ENCODE peak calls at places on chromosomes 13 and 19, in eight cellular contexts. U is cardiac muscle cell, I is lower leg skin, R is fibroblast of lung, D is stomach, N is retinal pigment epithelial cell, Z is mucosa of descending colon, P is AG10803. A is an unnamed sample.

GRCh38 chr19:14375582-14376291 is 5.5 kb upstream of the ADGRE5 start:
- DNase-seq in D (no peak), N (no peak), U (peak), I (no peak), R (no peak), Z (no peak), P (peak), A (peak)

GRCh38 chr13:52405767-52406494 is at the start of gene THSD1:
- DNase-seq in U (no peak), N (no peak), P (peak), I (peak), Z (peak), R (peak), D (peak), A (peak)

GRCh38 chr13:24135674-24136300 is 24.7 kb upstream of the SPATA13 start:
- DNase-seq in U (no peak), Z (no peak), D (no peak), R (peak), I (no peak), P (peak), N (peak), A (peak)

GRCh38 chr13:24050292-24050711 is 110.2 kb upstream of the SPATA13 start:
- DNase-seq in Z (peak), P (peak), I (no peak), N (no peak), U (no peak), R (peak), D (peak), A (peak)

GRCh38 chr13:60590775-60591174 is 193.8 kb downstream of the TDRD3 start:
- DNase-seq in Z (no peak), U (no peak), N (no peak), I (no peak), D (no peak), R (peak), P (peak), A (no peak)

GRCh38 chr19:17830567-17831418 is 9.5 kb upstream of the INSL3 start:
- DNase-seq in N (peak), I (peak), R (peak), D (peak), Z (peak), P (peak), U (peak), A (peak)

GRCh38 chr19:54189020-54189667 is at the start of gene MBOAT7:
- DNase-seq in Z (no peak), P (no peak), R (no peak), N (no peak), U (no peak), I (no peak), D (no peak), A (no peak)

GRCh38 chr13:48731957-48732569 is 78.3 kb downstream of the CYSLTR2 start:
- DNase-seq in N (no peak), R (no peak), I (no peak), D (peak), Z (peak), U (peak), P (peak), A (no peak)

GRCh38 chr19:33667141-33667540 is 45.4 kb downstream of the CHST8 start:
- DNase-seq in I (peak), P (no peak), Z (no peak), D (no peak), N (no peak), R (no peak), U (no peak), A (no peak)

GRCh38 chr13:114035583-114036501 is 62.0 kb upstream of the C13orf46 start:
- DNase-seq in Z (no peak), N (no peak), R (peak), D (no peak), I (no peak), U (peak), P (peak), A (peak)

GRCh38 chr13:57629821-57630235 is 1.7 kb upstream of the PCDH17 start:
- DNase-seq in U (peak), N (peak), P (peak), Z (peak), D (peak), I (peak), R (peak), A (peak)

GRCh38 chr19:3576696-3577443 is 4.1 kb downstream of the HMG20B start:
- DNase-seq in I (no peak), U (peak), R (peak), Z (peak), D (peak), N (peak), P (peak), A (peak)

GRCh38 chr19:37654833-37655688 is at the start of gene ZFP30:
- DNase-seq in R (peak), P (peak), Z (peak), I (peak), D (peak), N (peak), U (peak), A (peak)

GRCh38 chr19:38044267-38045111 is 137.5 kb downstream of the SIPA1L3 start:
- DNase-seq in I (no peak), N (no peak), Z (no peak), R (peak), U (no peak), P (no peak), D (no peak), A (peak)

GRCh38 chr19:3683405-3683865 is 16.8 kb downstream of the PIP5K1C start:
- DNase-seq in Z (no peak), N (no peak), P (no peak), I (no peak), U (no peak), R (peak), D (no peak), A (no peak)

GRCh38 chr19:2675892-2676291 is 26.6 kb downstream of the GNG7 start:
- DNase-seq in D (no peak), I (no peak), U (no peak), R (no peak), P (no peak), Z (peak), N (no peak), A (no peak)

GRCh38 chr13:109500146-109500773 is 286.1 kb downstream of the IRS2 start:
- DNase-seq in Z (no peak), R (peak), P (no peak), D (no peak), N (no peak), U (peak), I (no peak), A (no peak)

GRCh38 chr13:111790621-111791020 is 276.3 kb upstream of the SOX1 start:
- DNase-seq in U (no peak), D (no peak), I (no peak), Z (no peak), P (no peak), R (no peak), N (no peak), A (no peak)

GRCh38 chr13:99572921-99573320 is 71.6 kb downstream of the TM9SF2 start:
- DNase-seq in R (peak), N (no peak), Z (no peak), D (no peak), U (no peak), P (peak), I (no peak), A (peak)

GRCh38 chr13:45925151-45925550 is 73.6 kb upstream of the SIAH3 start:
- DNase-seq in U (no peak), R (no peak), D (no peak), Z (no peak), I (no peak), P (no peak), N (no peak), A (no peak)
- TF ChIP-seq CTCF in U (peak), R (peak), D (no peak), Z (no peak), I (no peak), P (peak), N (peak), A (no peak)

DNA sequence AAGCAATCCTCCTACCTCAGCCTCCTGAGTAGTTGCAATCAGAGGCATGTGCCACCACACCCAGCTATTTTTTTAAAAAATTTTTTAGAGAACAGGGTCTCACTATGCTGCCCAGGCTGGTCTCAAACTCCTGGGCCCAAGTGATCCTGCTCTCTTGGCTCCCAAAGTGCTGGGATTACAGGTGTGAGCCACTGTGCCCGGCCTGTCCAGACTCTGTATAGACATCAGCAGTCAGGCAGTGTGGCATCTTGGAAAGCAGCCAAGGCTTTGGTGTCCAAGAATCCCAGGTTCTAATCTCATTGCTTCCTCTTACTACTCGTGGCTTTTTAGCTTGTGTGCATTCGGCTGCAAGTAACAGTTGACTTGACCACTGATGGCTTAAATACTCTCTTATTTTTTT is 43.4 kb downstream of the BICRA start:
- DNase-seq in U (no peak), Z (no peak), D (no peak), P (no peak), N (no peak), I (no peak), R (no peak), A (no peak)
- H3K4me3 ChIP-seq in U (no peak), Z (no peak), D (no peak), P (no peak), N (no peak), I (no peak), R (no peak), A (no peak)

DNA sequence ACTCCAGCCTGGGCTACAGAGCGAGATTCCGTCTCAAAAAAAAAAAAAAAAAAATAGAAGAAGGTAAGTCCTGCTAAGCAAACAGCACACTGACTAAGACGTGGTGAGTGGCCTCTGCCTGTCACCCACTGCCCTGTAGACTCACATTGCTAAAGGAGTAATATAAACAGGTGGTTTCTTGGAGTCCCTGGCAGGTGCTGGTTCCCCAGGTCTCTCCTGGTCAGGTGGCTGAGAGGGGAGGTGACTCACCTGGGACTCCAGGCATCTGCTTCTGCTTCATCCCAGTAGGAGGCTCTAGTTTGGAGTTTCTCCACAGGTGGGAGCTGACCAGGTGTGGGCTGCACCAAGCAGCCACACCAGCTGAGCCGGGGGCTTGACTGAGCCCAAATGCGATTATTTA is at the start of gene OR10H1:
- DNase-seq in R (no peak), N (no peak), Z (no peak), U (no peak), P (no peak), I (no peak), D (no peak), A (no peak)
- TF ChIP-seq CTCF in R (no peak), N (no peak), Z (no peak), U (no peak), P (no peak), I (no peak), D (no peak), A (no peak)

GRCh38 chr19:49927526-49928264 is 1.3 kb upstream of the ATF5 start:
- DNase-seq in N (no peak), D (no peak), I (no peak), Z (no peak), U (no peak), P (no peak), R (no peak), A (no peak)
- H3K4me3 ChIP-seq in N (peak), D (peak), I (no peak), Z (no peak), U (no peak), P (peak), R (peak), A (peak)

GRCh38 chr13:30743319-30744055 is 8.1 kb downstream of the ALOX5AP start:
- DNase-seq in R (peak), D (peak), P (peak), Z (peak), I (no peak), U (no peak), N (peak), A (peak)
- TF ChIP-seq CTCF in R (no peak), D (no peak), P (peak), Z (no peak), I (no peak), U (no peak), N (no peak), A (no peak)

DNA sequence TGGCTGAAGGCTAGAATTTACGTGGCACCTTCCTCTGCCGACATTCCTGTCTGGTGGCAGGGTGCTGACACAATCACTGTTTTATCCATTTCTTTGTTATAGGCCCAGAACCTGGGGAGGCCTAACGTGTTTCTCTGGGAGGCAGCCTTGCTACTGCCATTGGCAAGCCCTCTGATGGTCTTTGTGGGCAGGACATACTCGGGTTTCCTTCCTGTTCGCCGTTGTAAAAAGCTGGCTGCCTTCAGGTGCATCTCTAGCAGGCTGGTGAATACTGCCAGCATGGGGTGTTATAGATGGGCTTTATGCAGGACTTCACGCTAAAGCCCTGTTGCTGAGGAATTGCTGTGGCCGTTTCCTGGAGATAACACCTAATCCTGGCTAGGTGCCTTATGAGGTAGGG is 28.1 kb downstream of the B3GLCT start:
- DNase-seq in Z (no peak), N (no peak), D (no peak), U (no peak), I (no peak), P (no peak), R (no peak), A (no peak)
- H3K4me3 ChIP-seq in Z (no peak), N (no peak), D (no peak), U (no peak), I (no peak), P (no peak), R (no peak), A (no peak)

GRCh38 chr13:93234459-93234858 is 7.9 kb downstream of the GPC6 start:
- DNase-seq in D (no peak), U (no peak), Z (no peak), R (no peak), P (peak), I (no peak), N (no peak), A (no peak)

GRCh38 chr13:93231867-93232266 is 5.3 kb downstream of the GPC6 start:
- DNase-seq in R (no peak), N (no peak), Z (no peak), D (no peak), P (no peak), U (no peak), I (no peak), A (no peak)

GRCh38 chr13:93235258-93236015 is 8.8 kb downstream of the GPC6 start:
- DNase-seq in R (peak), I (no peak), D (no peak), P (peak), Z (no peak), U (no peak), N (no peak), A (peak)

GRCh38 chr13:93230466-93230865 is 3.9 kb downstream of the GPC6 start:
- DNase-seq in D (no peak), P (peak), U (no peak), N (no peak), I (no peak), Z (no peak), R (peak), A (peak)

DNA sequence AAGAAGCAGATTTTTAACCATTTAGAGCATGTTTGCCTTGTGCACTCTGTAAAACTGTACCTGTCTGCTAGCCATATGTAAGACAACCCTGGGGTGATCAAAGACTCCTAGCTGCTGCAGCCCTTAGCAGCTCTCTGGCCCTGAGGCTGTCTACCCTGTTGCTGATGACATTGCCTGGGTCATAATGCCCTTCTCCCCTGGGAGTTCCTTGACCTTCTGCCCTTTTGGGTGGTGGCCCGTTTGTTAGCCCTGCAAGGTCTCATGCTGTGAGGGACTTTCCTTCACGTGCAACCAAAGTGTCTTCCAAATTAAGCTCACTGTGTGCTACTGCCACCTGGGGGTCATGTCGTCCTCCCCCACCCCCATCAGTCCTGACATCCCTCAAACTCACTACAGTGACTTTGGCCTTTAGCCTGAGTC is 7.4 kb downstream of the GPC6 start:
- DNase-seq in Z (no peak), I (no peak), D (no peak), U (no peak), N (no peak), P (no peak), R (no peak), A (no peak)
- TF ChIP-seq CTCF in Z (no peak), I (no peak), D (no peak), U (peak), N (peak), P (no peak), R (no peak), A (no peak)

DNA sequence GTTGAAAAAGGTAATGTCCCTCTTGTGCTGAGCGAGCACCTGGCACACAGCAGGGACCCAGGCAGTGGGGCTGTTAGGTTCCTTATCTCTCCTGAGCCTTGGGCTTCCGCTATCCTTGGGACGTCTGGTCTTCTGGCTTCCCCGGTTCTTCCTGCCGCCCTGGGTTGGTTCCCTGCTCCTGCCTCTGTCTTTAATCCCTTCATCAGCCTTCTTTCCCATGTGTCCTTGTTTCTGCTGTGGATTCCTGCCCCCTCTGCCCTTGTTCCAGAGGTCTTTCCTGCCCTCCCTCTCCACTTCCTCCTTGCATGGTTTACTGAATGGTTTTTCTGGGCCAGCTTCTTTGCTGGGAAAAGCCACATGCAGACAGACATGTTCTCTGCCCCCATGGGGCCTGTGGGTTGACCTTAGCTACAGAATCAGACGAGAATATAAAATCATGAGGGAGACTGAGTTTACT is 2.6 kb downstream of the EPN1 start:
- DNase-seq in Z (no peak), R (no peak), I (no peak), U (no peak), N (no peak), P (no peak), D (peak), A (no peak)
- H3K4me3 ChIP-seq in Z (no peak), R (no peak), I (no peak), U (no peak), N (no peak), P (no peak), D (peak), A (no peak)

A was measured in fibroblast of the aortic adventitia.